ENCODE peak calls at places on chromosomes 13 and 19, in five cellular contexts. C is spleen, X is mammary epithelial cell, Q is Peyer's patch, U is tibial nerve. E is an unnamed sample.

GRCh38 chr19:43662487-43662886 is 7.5 kb downstream of the PLAUR start:
- DNase-seq in C (no peak), X (no peak), Q (no peak), U (no peak), E (peak; percentile 42)

GRCh38 chr19:42271045-42271419 is 2.0 kb downstream of the CIC start:
- DNase-seq in C (no peak), X (no peak), Q (no peak), U (no peak), E (no peak)

GRCh38 chr13:107301724-107302374 is 733.9 kb upstream of the ARGLU1 start:
- DNase-seq in C (no peak), X (no peak), Q (no peak), U (no peak), E (peak; percentile 39)

GRCh38 chr13:45859682-45860081 is 8.1 kb upstream of the SIAH3 start:
- DNase-seq in C (no peak), X (peak; percentile 33), Q (no peak), U (no peak), E (no peak)

GRCh38 chr19:3282155-3282554 is 57.7 kb downstream of the CELF5 start:
- DNase-seq in C (no peak), X (no peak), Q (no peak), U (no peak), E (no peak)

GRCh38 chr13:44243198-44243852 is 130.3 kb upstream of the SERP2 start:
- DNase-seq in C (no peak), X (peak; percentile 78), Q (peak; percentile 60), U (no peak), E (peak; percentile 26)

GRCh38 chr13:108168929-108169328 is 46.4 kb downstream of the LIG4 start:
- DNase-seq in C (no peak), X (no peak), Q (no peak), U (no peak), E (no peak)

GRCh38 chr13:38543561-38543960 is 143.3 kb upstream of the FREM2 start:
- DNase-seq in C (no peak), X (peak; percentile 4), Q (no peak), U (no peak), E (no peak)

GRCh38 chr19:54151362-54152035 is 8.0 kb downstream of the LENG1 start:
- DNase-seq in C (no peak), X (no peak), Q (no peak), U (no peak), E (no peak)

GRCh38 chr13:71867101-71867814 is at the start of gene DACH1:
- DNase-seq in C (peak; percentile 76), X (peak; percentile 23), Q (peak; percentile 81), U (peak; percentile 17), E (peak; percentile 75)

GRCh38 chr19:36115453-36116343 is at the start of gene TBCB:
- DNase-seq in C (peak; percentile 96), X (no peak), Q (peak; percentile 95), U (peak; percentile 74), E (peak; percentile 38)

GRCh38 chr13:33112745-33113144 is 96.5 kb downstream of the KL start:
- DNase-seq in C (no peak), X (no peak), Q (no peak), U (no peak), E (no peak)

GRCh38 chr13:109735567-109735966 is 50.8 kb downstream of the IRS2 start:
- DNase-seq in C (no peak), X (no peak), Q (no peak), U (no peak), E (no peak)

GRCh38 chr19:38394488-38394887 is 6.0 kb downstream of the SPRED3 start:
- DNase-seq in C (peak; percentile 83), X (no peak), Q (peak; percentile 59), U (no peak), E (peak; percentile 24)

GRCh38 chr19:11598103-11598483 is 810 bp downstream of the ZNF627 start:
- DNase-seq in C (no peak), X (no peak), Q (no peak), U (no peak), E (no peak)

GRCh38 chr13:32904271-32904670 is 112.0 kb upstream of the KL start:
- DNase-seq in C (no peak), X (no peak), Q (no peak), U (no peak), E (no peak)

GRCh38 chr13:25037057-25037813 is 58.7 kb upstream of the PABPC3 start:
- DNase-seq in C (no peak), X (peak; percentile 44), Q (peak; percentile 69), U (peak; percentile 14), E (peak; percentile 75)

GRCh38 chr13:73061478-73062275 is 2.9 kb downstream of the KLF5 start:
- DNase-seq in C (peak; percentile 67), X (peak; percentile 64), Q (no peak), U (no peak), E (no peak)

GRCh38 chr19:29379257-29379986 is 146.4 kb upstream of the VSTM2B start:
- DNase-seq in C (peak; percentile 33), X (no peak), Q (peak; percentile 15), U (peak; percentile 0), E (no peak)

GRCh38 chr19:53659292-53659691 is 27.5 kb downstream of the DPRX start:
- DNase-seq in C (no peak), X (peak; percentile 9), Q (no peak), U (no peak), E (peak; percentile 39)

GRCh38 chr13:38664920-38665319 is 22.0 kb upstream of the FREM2 start:
- DNase-seq in C (no peak), X (peak; percentile 62), Q (no peak), U (no peak), E (no peak)

GRCh38 chr13:78430166-78430791 is 173.1 kb downstream of the POU4F1 start:
- DNase-seq in C (no peak), X (no peak), Q (no peak), U (no peak), E (peak; percentile 3)

GRCh38 chr13:111853146-111853545 is 213.8 kb upstream of the SOX1 start:
- DNase-seq in C (no peak), X (no peak), Q (no peak), U (no peak), E (no peak)

GRCh38 chr19:3968556-3969434 is 2.1 kb downstream of the DAPK3 start:
- DNase-seq in C (no peak), X (peak; percentile 92), Q (peak; percentile 84), U (peak; percentile 86), E (peak; percentile 99)

GRCh38 chr13:114212096-114212495 is 22.6 kb upstream of the CDC16 start:
- DNase-seq in C (no peak), X (no peak), Q (no peak), U (no peak), E (no peak)

GRCh38 chr19:54275951-54276350 is 5.0 kb downstream of the LILRB2 start:
- DNase-seq in C (no peak), X (no peak), Q (no peak), U (no peak), E (no peak)

GRCh38 chr19:6531956-6532243 is 1.1 kb downstream of the TNFSF9 start:
- DNase-seq in C (no peak), X (no peak), Q (no peak), U (no peak), E (no peak)

GRCh38 chr19:6532244-6532999 is 1.6 kb downstream of the TNFSF9 start:
- DNase-seq in C (peak; percentile 84), X (no peak), Q (peak; percentile 73), U (no peak), E (no peak)

GRCh38 chr19:6533746-6534418 is 3.1 kb downstream of the TNFSF9 start:
- DNase-seq in C (no peak), X (no peak), Q (no peak), U (no peak), E (no peak)

GRCh38 chr19:6531163-6531955 is 533 bp downstream of the TNFSF9 start:
- DNase-seq in C (no peak), X (no peak), Q (no peak), U (no peak), E (no peak)

DNA sequence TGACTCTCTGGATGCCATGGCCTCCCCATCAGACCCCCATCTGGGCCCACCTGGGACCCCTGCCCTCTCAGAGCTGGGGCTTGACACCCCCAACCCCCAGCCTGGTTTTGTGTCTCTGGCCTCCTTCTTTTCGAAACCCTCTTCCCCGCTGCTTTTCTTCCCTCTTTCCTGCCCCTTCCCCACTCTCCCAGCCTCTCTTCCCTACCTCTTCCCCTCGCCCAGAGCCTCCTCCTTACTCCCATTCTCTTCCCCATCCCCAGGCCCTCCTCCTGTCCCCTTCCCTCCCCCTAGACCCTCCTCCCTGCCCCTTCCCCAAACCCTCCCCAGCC is 2.1 kb downstream of the TNFSF9 start:
- DNase-seq in C (no peak), X (no peak), Q (no peak), U (no peak), E (no peak)
- H3K4me1 ChIP-seq in C (peaks cover 50% of the 10 kb centered on the region), X (peaks cover 29% of the 10 kb centered on the region), Q (peaks cover 26% of the 10 kb centered on the region), U (peaks cover 31% of the 10 kb centered on the region), E (peaks cover 29% of the 10 kb centered on the region)

DNA sequence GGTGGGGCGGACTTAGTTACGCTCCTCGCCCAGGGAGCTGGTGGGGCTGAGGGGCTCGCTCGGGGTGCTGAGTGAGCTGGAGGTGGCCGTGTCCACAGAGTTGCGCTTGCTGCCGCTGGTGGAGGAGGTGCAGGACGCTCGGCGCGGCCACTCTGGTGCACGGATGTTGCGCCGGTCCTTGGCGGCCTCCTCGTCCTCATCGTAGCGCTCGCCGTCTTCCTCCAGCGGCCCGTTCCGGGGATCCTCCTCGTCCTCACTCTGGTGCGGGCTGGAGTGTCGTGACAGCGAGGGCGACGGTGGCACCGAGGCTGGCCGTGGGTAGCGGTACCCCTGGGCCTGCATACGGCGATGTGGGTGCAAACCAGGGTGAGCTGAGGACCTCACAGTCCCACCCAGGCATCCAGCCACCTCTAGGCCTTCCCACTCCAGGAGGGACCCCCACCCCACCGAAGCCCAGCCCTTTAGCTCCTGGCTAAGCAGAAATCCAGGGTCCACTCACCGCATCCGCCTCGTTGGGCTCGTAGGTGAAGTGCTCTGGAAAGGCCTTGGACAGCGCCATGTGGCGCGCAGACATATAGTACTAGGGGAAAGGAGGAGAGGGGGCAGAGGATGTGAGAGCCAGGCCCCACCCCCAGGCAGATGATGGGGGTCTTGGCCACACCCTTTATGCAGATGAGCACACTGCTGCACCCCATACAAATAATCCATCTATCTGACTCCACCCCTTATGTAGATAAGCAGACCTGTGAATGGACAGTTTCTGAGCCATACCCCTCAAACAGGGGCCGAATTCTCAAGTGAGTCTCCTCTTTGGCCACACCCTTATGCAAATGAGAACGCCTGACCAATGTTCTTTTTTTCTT is 4.4 kb downstream of the FTL start:
- DNase-seq in C (peak; percentile 82), X (no peak), Q (no peak), U (no peak), E (peak; percentile 94)
- H3K36me3 ChIP-seq in C (peaks cover 79% of the 10 kb centered on the region), X (peaks cover 27% of the 10 kb centered on the region), Q (no peaks in the 10 kb centered on the region), U (no peaks in the 10 kb centered on the region), E (peaks cover 34% of the 10 kb centered on the region)

DNA sequence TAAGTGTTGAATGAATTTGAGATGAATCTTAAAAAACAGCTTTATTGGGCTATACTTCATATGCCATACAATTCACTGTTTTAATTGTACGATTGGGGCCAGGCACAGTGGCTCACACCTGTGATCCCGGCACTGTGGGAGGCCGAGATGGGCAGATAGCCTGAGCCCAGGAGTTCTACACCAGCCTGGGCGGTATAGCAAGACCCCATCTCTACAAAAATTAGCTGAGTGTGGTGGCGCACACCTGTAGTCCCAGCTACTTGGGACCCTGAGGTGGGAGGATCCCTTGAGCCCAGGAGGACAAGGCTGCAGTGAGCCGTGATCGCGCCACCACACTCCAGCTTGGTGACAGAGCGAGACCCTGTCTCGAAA is 10.3 kb downstream of the ARID3A start:
- DNase-seq in C (no peak), X (no peak), Q (no peak), U (no peak), E (no peak)
- H3K4me1 ChIP-seq in C (peaks cover 64% of the 10 kb centered on the region), X (peaks cover 28% of the 10 kb centered on the region), Q (peaks cover 47% of the 10 kb centered on the region), U (peaks cover 35% of the 10 kb centered on the region), E (peaks cover 10% of the 10 kb centered on the region)

DNA sequence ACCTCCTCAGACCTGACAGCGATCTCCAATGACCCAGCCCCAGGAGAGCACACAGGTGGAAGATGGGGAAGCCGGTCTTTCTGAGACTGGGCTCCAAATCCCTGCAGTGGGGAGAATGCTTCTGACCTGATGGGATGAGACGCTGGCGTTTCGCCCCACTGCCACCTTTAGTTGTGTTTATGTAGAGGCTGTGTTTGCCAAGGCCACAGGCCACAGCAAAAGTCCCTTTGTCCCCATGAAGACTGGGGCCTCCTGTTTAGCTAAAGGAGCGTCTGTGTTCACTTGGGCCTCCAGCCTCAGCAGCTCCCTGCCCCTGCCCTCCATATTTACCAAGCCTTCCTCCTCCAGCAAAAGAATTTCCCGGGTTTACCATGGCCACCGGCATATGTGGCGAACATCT is 10.4 kb upstream of the KLK14 start:
- DNase-seq in C (no peak), X (no peak), Q (no peak), U (no peak), E (no peak)
- H3K36me3 ChIP-seq in C (peaks cover 5% of the 10 kb centered on the region), X (no peaks in the 10 kb centered on the region), Q (no peaks in the 10 kb centered on the region), U (no peaks in the 10 kb centered on the region), E (no peaks in the 10 kb centered on the region)

E was measured in A673.